ENCODE peak calls at places on chromosomes 1 and 21, in four cellular contexts. One of them, this sample, is unnamed.

GRCh38 chr1:156911587-156912298 is 8.7 kb upstream of the LRRC71 start:
- DNase-seq in astrocyte of the spinal cord: no peak
- DNase-seq in pancreas: no peak
- DNase-seq in H1: no peak
- DNase-seq in this sample: no peak

GRCh38 chr1:150809651-150810050 is 1.6 kb upstream of the CTSK start:
- DNase-seq in astrocyte of the spinal cord: peak; percentile 32
- DNase-seq in pancreas: no peak
- DNase-seq in H1: no peak
- DNase-seq in this sample: no peak

GRCh38 chr21:41671859-41672542 is 94.9 kb downstream of the RIPK4 start:
- DNase-seq in astrocyte of the spinal cord: no peak
- DNase-seq in pancreas: peak; percentile 49
- DNase-seq in H1: no peak
- DNase-seq in this sample: no peak

GRCh38 chr1:153679337-153680119 is 1.0 kb downstream of the NPR1 start:
- DNase-seq in astrocyte of the spinal cord: no peak
- DNase-seq in pancreas: peak; percentile 68
- DNase-seq in H1: no peak
- DNase-seq in this sample: no peak

GRCh38 chr1:86423473-86423872 is 498 bp upstream of the CLCA2 start:
- DNase-seq in astrocyte of the spinal cord: no peak
- DNase-seq in pancreas: no peak
- DNase-seq in H1: no peak
- DNase-seq in this sample: no peak

GRCh38 chr1:235181561-235182245 is 20.7 kb upstream of the RBM34 start:
- DNase-seq in astrocyte of the spinal cord: no peak
- DNase-seq in pancreas: no peak
- DNase-seq in H1: no peak
- DNase-seq in this sample: no peak

GRCh38 chr1:48066951-48067350 is 69.8 kb upstream of the TRABD2B start:
- DNase-seq in astrocyte of the spinal cord: no peak
- DNase-seq in pancreas: no peak
- DNase-seq in H1: no peak
- DNase-seq in this sample: no peak

GRCh38 chr1:85584264-85584781 is 3.8 kb downstream of the CCN1 start:
- DNase-seq in astrocyte of the spinal cord: peak; percentile 95
- DNase-seq in pancreas: no peak
- DNase-seq in H1: no peak
- DNase-seq in this sample: no peak

GRCh38 chr1:204453141-204453772 is 41.3 kb downstream of the PIK3C2B start:
- DNase-seq in astrocyte of the spinal cord: no peak
- DNase-seq in pancreas: no peak
- DNase-seq in H1: no peak
- DNase-seq in this sample: no peak

GRCh38 chr21:45359451-45360217 is 45.3 kb upstream of the COL18A1 start:
- DNase-seq in astrocyte of the spinal cord: no peak
- DNase-seq in pancreas: no peak
- DNase-seq in H1: no peak
- DNase-seq in this sample: no peak

GRCh38 chr1:21933397-21934248 is 3.5 kb downstream of the HSPG2 start:
- DNase-seq in astrocyte of the spinal cord: no peak
- DNase-seq in pancreas: no peak
- DNase-seq in H1: no peak
- DNase-seq in this sample: no peak

GRCh38 chr1:167635233-167635648 is 5.2 kb downstream of the RCSD1 start:
- DNase-seq in astrocyte of the spinal cord: no peak
- DNase-seq in pancreas: peak; percentile 61
- DNase-seq in H1: no peak
- DNase-seq in this sample: no peak

GRCh38 chr1:71738256-71738655 is 544.1 kb downstream of the NEGR1 start:
- DNase-seq in astrocyte of the spinal cord: no peak
- DNase-seq in pancreas: no peak
- DNase-seq in H1: no peak
- DNase-seq in this sample: no peak

GRCh38 chr21:40765771-40766170 is 81.2 kb downstream of the DSCAM start:
- DNase-seq in astrocyte of the spinal cord: no peak
- DNase-seq in pancreas: no peak
- DNase-seq in H1: no peak
- DNase-seq in this sample: no peak

GRCh38 chr1:34050711-34051485 is 114.1 kb downstream of the CSMD2 start:
- DNase-seq in astrocyte of the spinal cord: no peak
- DNase-seq in pancreas: no peak
- DNase-seq in H1: no peak
- DNase-seq in this sample: no peak

GRCh38 chr1:62746809-62747138 is 37.2 kb upstream of the ATG4C start:
- DNase-seq in astrocyte of the spinal cord: no peak
- DNase-seq in pancreas: no peak
- DNase-seq in H1: no peak
- DNase-seq in this sample: no peak

GRCh38 chr1:35253941-35254340 is 14.6 kb upstream of the ZMYM4 start:
- DNase-seq in astrocyte of the spinal cord: no peak
- DNase-seq in pancreas: no peak
- DNase-seq in H1: no peak
- DNase-seq in this sample: no peak

DNA sequence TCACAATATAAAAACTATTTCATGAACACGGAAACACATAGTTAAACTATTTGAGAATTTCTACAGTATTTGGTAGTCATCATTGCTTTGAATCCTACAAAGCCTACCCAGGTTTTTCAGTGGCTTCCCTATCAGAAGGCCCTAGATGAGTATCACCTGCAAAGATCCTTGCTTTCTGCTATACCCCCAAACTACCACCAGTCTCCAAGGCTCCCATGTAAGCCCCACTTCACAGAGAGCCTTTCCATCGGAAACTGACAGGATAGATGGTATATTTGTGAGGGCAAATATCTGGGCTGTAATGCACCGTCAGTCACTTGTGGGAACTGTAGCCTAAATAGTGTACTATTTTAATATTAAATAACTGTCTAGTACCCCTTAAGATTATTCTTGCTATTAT is 674.3 kb downstream of the BRINP3 start:
- DNase-seq in astrocyte of the spinal cord: no peak
- DNase-seq in pancreas: no peak
- DNase-seq in H1: no peak
- DNase-seq in this sample: no peak
- TF ChIP-seq CTCF in astrocyte of the spinal cord: no peak
- TF ChIP-seq CTCF in pancreas: no peak
- TF ChIP-seq CTCF in H1: no peak
- TF ChIP-seq CTCF in this sample: no peak

GRCh38 chr1:228964178-228964819 is 229.0 kb downstream of the RHOU start:
- DNase-seq in astrocyte of the spinal cord: peak; percentile 78
- DNase-seq in pancreas: no peak
- DNase-seq in H1: no peak
- DNase-seq in this sample: no peak
- H3K4me3 ChIP-seq in astrocyte of the spinal cord: no peak overlapping the region
- H3K4me3 ChIP-seq in pancreas: no peak overlapping the region
- H3K4me3 ChIP-seq in H1: no peak overlapping the region
- H3K4me3 ChIP-seq in this sample: no peak overlapping the region

DNA sequence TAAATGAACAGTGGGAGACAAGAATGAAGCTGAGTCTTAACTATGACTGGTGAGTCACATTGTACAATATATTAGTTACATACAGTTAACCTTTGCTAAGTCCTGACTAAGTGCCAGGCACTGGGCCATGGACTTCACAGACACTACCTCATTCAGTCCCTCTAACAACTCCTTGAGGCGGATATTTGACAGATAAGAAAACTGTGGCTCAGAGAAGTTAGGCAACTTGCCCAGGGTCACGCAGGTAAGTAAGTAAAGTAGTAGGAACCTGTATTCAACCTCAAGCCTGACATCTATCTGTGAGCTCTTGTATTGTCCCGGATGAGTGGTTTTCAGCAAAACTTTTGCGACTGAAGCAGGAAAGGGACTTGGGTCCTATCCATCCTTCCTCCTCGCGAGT is 62.1 kb downstream of the GNG12 start:
- DNase-seq in astrocyte of the spinal cord: peak; percentile 86
- DNase-seq in pancreas: no peak
- DNase-seq in H1: no peak
- DNase-seq in this sample: no peak
- TF ChIP-seq CTCF in astrocyte of the spinal cord: peak; percentile 25
- TF ChIP-seq CTCF in pancreas: no peak
- TF ChIP-seq CTCF in H1: peak; percentile 65
- TF ChIP-seq CTCF in this sample: no peak

GRCh38 chr1:200684015-200684414 is 14.3 kb upstream of the DDX59 start:
- DNase-seq in astrocyte of the spinal cord: no peak
- DNase-seq in pancreas: no peak
- DNase-seq in H1: no peak
- DNase-seq in this sample: no peak
- H3K4me3 ChIP-seq in astrocyte of the spinal cord: no peak overlapping the region
- H3K4me3 ChIP-seq in pancreas: no peak overlapping the region
- H3K4me3 ChIP-seq in H1: no peak overlapping the region
- H3K4me3 ChIP-seq in this sample: no peak overlapping the region

GRCh38 chr1:27547220-27548116 is 56.5 kb downstream of the AHDC1 start:
- DNase-seq in astrocyte of the spinal cord: no peak
- DNase-seq in pancreas: no peak
- DNase-seq in H1: no peak
- DNase-seq in this sample: no peak
- TF ChIP-seq CTCF in astrocyte of the spinal cord: peak; percentile 13
- TF ChIP-seq CTCF in pancreas: no peak
- TF ChIP-seq CTCF in H1: peak; percentile 55
- TF ChIP-seq CTCF in this sample: no peak

GRCh38 chr1:165773324-165773965 is 4.8 kb upstream of the TMCO1 start:
- DNase-seq in astrocyte of the spinal cord: peak; percentile 62
- DNase-seq in pancreas: no peak
- DNase-seq in H1: no peak
- DNase-seq in this sample: no peak

GRCh38 chr1:165768513-165769394 is at the start of gene TMCO1:
- DNase-seq in astrocyte of the spinal cord: peak; percentile 97
- DNase-seq in pancreas: peak; percentile 82
- DNase-seq in H1: peak; percentile 89
- DNase-seq in this sample: peak; percentile 85

DNA sequence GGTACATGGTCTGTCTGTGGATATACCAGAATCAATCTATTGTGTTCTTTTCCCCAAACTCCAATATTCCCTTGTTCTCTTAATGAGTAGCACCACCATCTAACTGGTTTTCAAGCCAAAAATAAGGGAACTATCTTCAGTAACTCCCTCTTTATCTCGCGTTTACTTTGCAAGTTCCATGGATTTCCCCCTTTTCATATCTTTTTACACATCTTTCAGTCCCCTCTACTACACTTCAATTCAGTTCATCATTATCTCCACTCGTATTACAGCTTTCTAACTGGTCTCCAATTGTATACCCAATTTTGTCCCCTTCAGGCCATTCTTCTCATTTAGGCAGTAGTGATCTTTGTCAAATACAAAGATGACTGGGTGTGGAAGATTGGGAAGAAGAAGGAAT is 4.1 kb upstream of the TMCO1 start:
- DNase-seq in astrocyte of the spinal cord: no peak
- DNase-seq in pancreas: no peak
- DNase-seq in H1: no peak
- DNase-seq in this sample: no peak
- H3K4me3 ChIP-seq in astrocyte of the spinal cord: no peak overlapping the region
- H3K4me3 ChIP-seq in pancreas: no peak overlapping the region
- H3K4me3 ChIP-seq in H1: no peak overlapping the region
- H3K4me3 ChIP-seq in this sample: no peak overlapping the region